ENCODE peak calls at places on chromosomes 11 and 22, in four cellular contexts. S, T, P and V are unnamed samples.

GRCh38 chr11:126149759-126150236 is 61.7 kb downstream of the RPUSD4 start:
- DNase-seq in T (no peak), S (no peak), P (no peak), V (no peak)

GRCh38 chr22:32202539-32203180 is 2.2 kb downstream of the RFPL2 start:
- DNase-seq in T (peak), P (no peak), S (peak), V (peak)

GRCh38 chr11:122656073-122656630 is 630 bp downstream of the UBASH3B start:
- DNase-seq in T (peak), S (peak), P (no peak), V (no peak)

GRCh38 chr11:18105802-18106574 is at the start of gene SAAL1:
- DNase-seq in S (peak), T (peak), P (peak), V (peak)

GRCh38 chr11:6320411-6321207 is at the start of gene CAVIN3:
- DNase-seq in S (peak), T (no peak), P (peak), V (no peak)

GRCh38 chr11:100929377-100929776 is 200.2 kb downstream of the PGR start:
- DNase-seq in P (no peak), T (no peak), S (no peak), V (no peak)

GRCh38 chr11:79439893-79440450 is 858 bp downstream of the TENM4 start:
- DNase-seq in S (no peak), T (no peak), P (no peak), V (no peak)

GRCh38 chr11:5234390-5234834 is at the start of gene HBD:
- DNase-seq in S (no peak), P (no peak), T (no peak), V (no peak)

GRCh38 chr11:7665473-7666291 is 7.6 kb downstream of the CYB5R2 start:
- DNase-seq in S (peak), T (peak), P (peak), V (peak)

GRCh38 chr11:99589771-99590170 is 569.0 kb downstream of the CNTN5 start:
- DNase-seq in S (no peak), P (no peak), T (no peak), V (no peak)

GRCh38 chr11:18485905-18486528 is 30.4 kb downstream of the LDHAL6A start:
- DNase-seq in T (no peak), S (no peak), P (no peak), V (no peak)

GRCh38 chr22:46750530-46750800 is 12.0 kb upstream of the TBC1D22A start:
- DNase-seq in P (no peak), S (no peak), T (no peak), V (no peak)

GRCh38 chr11:45289369-45289768 is 3.2 kb upstream of the SYT13 start:
- DNase-seq in S (peak), T (no peak), P (no peak), V (no peak)

GRCh38 chr22:35173655-35174054 is 83.6 kb upstream of the HMGXB4 start:
- DNase-seq in S (no peak), P (no peak), T (no peak), V (no peak)

GRCh38 chr22:40434101-40434500 is 63.7 kb downstream of the SGSM3 start:
- DNase-seq in S (no peak), P (no peak), T (no peak), V (no peak)

GRCh38 chr11:125959511-125959910 is 13.7 kb downstream of the VSIG10L2 start:
- DNase-seq in S (no peak), T (no peak), P (no peak), V (no peak)

GRCh38 chr11:22459053-22459452 is 120.9 kb downstream of the SLC17A6 start:
- DNase-seq in P (no peak), S (no peak), T (no peak), V (no peak)

GRCh38 chr11:18522388-18522787 is 4.4 kb downstream of the TSG101 start:
- DNase-seq in S (peak), P (no peak), T (peak), V (peak)

GRCh38 chr11:68838572-68838964 is 3.1 kb downstream of the CPT1A start:
- DNase-seq in P (no peak), T (no peak), S (no peak), V (peak)

GRCh38 chr22:46845281-46846153 is 83.1 kb downstream of the TBC1D22A start:
- DNase-seq in S (peak), T (no peak), P (no peak), V (no peak)

GRCh38 chr22:40400173-40400572 is 29.8 kb downstream of the SGSM3 start:
- DNase-seq in T (no peak), P (peak), S (no peak), V (no peak)

GRCh38 chr11:58927393-58928081 is 11.8 kb upstream of the GLYATL1 start:
- DNase-seq in T (no peak), S (no peak), P (no peak), V (peak)

GRCh38 chr11:86978247-86978646 is 23.1 kb upstream of the FZD4 start:
- DNase-seq in T (no peak), S (no peak), P (no peak), V (no peak)

GRCh38 chr11:18752502-18752901 is 26.5 kb upstream of the IGSF22 start:
- DNase-seq in S (no peak), P (no peak), T (no peak), V (no peak)

GRCh38 chr22:33421859-33422258 is 363.7 kb upstream of the SYN3 start:
- DNase-seq in T (no peak), P (no peak), S (no peak), V (no peak)

GRCh38 chr11:112734207-112734606 is 227.0 kb upstream of the NCAM1 start:
- DNase-seq in T (peak), P (no peak), S (no peak), V (no peak)

GRCh38 chr11:61695917-61696316 is 15.7 kb downstream of the DAGLA start:
- DNase-seq in S (peak), P (peak), T (peak), V (no peak)

GRCh38 chr11:1869427-1870325 is 16.8 kb downstream of the LSP1 start:
- DNase-seq in T (peak), S (peak), P (no peak), V (peak)

GRCh38 chr11:86314636-86315035 is 12.6 kb downstream of the HIKESHI start:
- DNase-seq in P (no peak), S (no peak), T (no peak), V (no peak)

GRCh38 chr11:47948137-47948536 is 32.2 kb upstream of the PTPRJ start:
- DNase-seq in P (no peak), S (peak), T (peak), V (no peak)

GRCh38 chr22:37818397-37819099 is 4.6 kb upstream of the GALR3 start:
- DNase-seq in S (no peak), P (no peak), T (no peak), V (no peak)

GRCh38 chr11:69536406-69536805 is 54.9 kb downstream of the LINC01488 start:
- DNase-seq in P (no peak), T (no peak), S (no peak), V (no peak)

GRCh38 chr11:104609297-104609696 is 289.0 kb downstream of the CASP12 start:
- DNase-seq in S (peak), P (no peak), T (no peak), V (peak)

GRCh38 chr11:29629281-29629680 is 387.5 kb downstream of the KCNA4 start:
- DNase-seq in S (no peak), P (no peak), T (no peak), V (no peak)

DNA sequence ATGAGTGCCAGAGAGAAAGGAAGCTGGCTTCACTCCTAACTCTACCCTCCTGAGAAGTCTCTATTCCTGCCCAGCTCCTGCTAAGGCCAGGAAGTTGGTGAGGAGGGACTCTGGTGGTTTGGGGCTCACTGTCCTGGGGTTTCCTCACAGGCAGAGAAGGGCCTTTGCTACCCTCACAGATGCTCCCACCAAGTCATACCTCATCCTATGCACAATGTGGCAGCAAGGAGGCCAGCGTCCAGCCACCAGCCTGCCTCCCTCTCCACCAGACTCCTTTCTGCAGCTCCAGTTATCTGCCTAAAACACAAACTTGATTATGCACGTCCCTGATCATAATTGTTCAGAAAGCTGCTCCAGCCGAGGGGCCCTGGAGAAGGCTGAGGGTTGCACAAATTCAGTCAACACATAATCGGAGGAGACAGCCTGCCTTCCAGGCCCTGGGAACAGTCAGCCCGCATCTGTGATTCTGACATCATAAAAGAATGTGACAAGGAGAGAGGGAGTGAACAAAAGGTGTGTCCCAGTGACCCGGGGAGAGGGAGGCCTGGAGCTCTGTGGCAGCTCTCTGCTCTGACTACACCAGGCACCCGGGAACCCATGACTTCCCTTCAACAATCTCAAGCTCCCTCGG is 28.8 kb downstream of the DKK3 start:
- DNase-seq in T (no peak), S (peak), P (no peak), V (no peak)
- TF ChIP-seq CHD4 in T (no peak), S (no peak), P (no peak), V (no peak)

GRCh38 chr22:49951001-49951677 is 9.4 kb upstream of the PIM3 start:
- DNase-seq in T (no peak), P (no peak), S (no peak), V (no peak)
- TF ChIP-seq CHD2 in T (no peak), P (no peak), S (no peak), V (no peak)

GRCh38 chr22:39254789-39255298 is 10.1 kb upstream of the PDGFB start:
- DNase-seq in T (no peak), P (peak), S (peak), V (no peak)
- TF ChIP-seq CHD4 in T (no peak), P (no peak), S (no peak), V (no peak)

GRCh38 chr11:32259641-32260081 is 168.8 kb downstream of the RCN1 start:
- DNase-seq in T (no peak), P (peak), S (peak), V (no peak)
- TF ChIP-seq CHD2 in T (no peak), P (no peak), S (no peak), V (no peak)